ENCODE peak calls at places on chromosomes 11 and 22, in seven cellular contexts. M, H, S, X, P, N and J are unnamed samples.

GRCh38 chr11:84855846-84856245 is 771.3 kb downstream of the DLG2 start:
- DNase-seq in S (no peak), M (no peak), P (no peak), X (no peak), H (no peak), N (no peak), J (no peak)

GRCh38 chr22:45112136-45112879 is 51.4 kb upstream of the NUP50 start:
- DNase-seq in M (no peak), X (no peak), N (no peak), P (no peak), H (no peak), S (no peak), J (no peak)

GRCh38 chr11:71172680-71173079 is 79.7 kb downstream of the SHANK2 start:
- DNase-seq in H (no peak), P (no peak), M (no peak), S (no peak), X (no peak), N (no peak), J (no peak)

GRCh38 chr11:95768521-95768920 is 21.1 kb downstream of the FAM76B start:
- DNase-seq in P (no peak), H (no peak), M (no peak), N (no peak), X (no peak), S (no peak), J (no peak)

GRCh38 chr11:72120930-72121329 is 8.4 kb upstream of the ANAPC15 start:
- DNase-seq in H (no peak), N (no peak), S (no peak), P (no peak), X (no peak), M (no peak), J (no peak)

GRCh38 chr11:78291754-78292108 is 103.0 kb downstream of the USP35 start:
- DNase-seq in M (no peak), X (no peak), S (no peak), H (no peak), N (no peak), P (no peak), J (no peak)

GRCh38 chr11:12628322-12628721 is 45.9 kb upstream of the TEAD1 start:
- DNase-seq in P (no peak), N (no peak), S (no peak), H (peak; percentile 49), M (no peak), X (no peak), J (no peak)

GRCh38 chr11:13317293-13318080 is 39.9 kb downstream of the BMAL1 start:
- DNase-seq in P (no peak), H (peak; percentile 42), N (no peak), M (no peak), S (no peak), X (no peak), J (no peak)

GRCh38 chr11:125170001-125170405 is 5.5 kb downstream of the PKNOX2 start:
- DNase-seq in P (no peak), X (no peak), H (no peak), M (no peak), N (no peak), S (peak; percentile 23), J (no peak)

GRCh38 chr11:72238492-72239295 is 5.3 kb downstream of the PHOX2A start:
- DNase-seq in X (no peak), H (peak; percentile 63), P (no peak), N (peak; percentile 6), S (no peak), M (no peak), J (no peak)

GRCh38 chr22:21010426-21011113 is 4.4 kb upstream of the P2RX6 start:
- DNase-seq in H (no peak), M (no peak), S (no peak), X (no peak), N (no peak), P (no peak), J (no peak)

GRCh38 chr11:118010738-118011461 is 24.7 kb downstream of the IL10RA start:
- DNase-seq in X (peak; percentile 52), S (peak; percentile 56), P (no peak), N (peak; percentile 57), M (peak; percentile 84), H (no peak), J (peak; percentile 93)
- H3K4me1 ChIP-seq in X (no peaks in the 10 kb centered on the region), S (peaks cover 17% of the 10 kb centered on the region), P (peaks cover 70% of the 10 kb centered on the region), N (peaks cover 4% of the 10 kb centered on the region), M (peaks cover 75% of the 10 kb centered on the region), H (no peaks in the 10 kb centered on the region), J (no peaks in the 10 kb centered on the region)

GRCh38 chr22:47625013-47625385 is 862.5 kb downstream of the TBC1D22A start:
- DNase-seq in S (peak; percentile 2), H (no peak), X (no peak), M (no peak), P (no peak), N (no peak), J (peak; percentile 22)

GRCh38 chr22:47623056-47623739 is 860.7 kb downstream of the TBC1D22A start:
- DNase-seq in H (no peak), N (no peak), P (no peak), S (no peak), M (no peak), X (no peak), J (peak; percentile 27)

GRCh38 chr22:47625531-47626427 is 863.3 kb downstream of the TBC1D22A start:
- DNase-seq in H (no peak), M (no peak), X (no peak), P (no peak), N (no peak), S (peak; percentile 2), J (no peak)

GRCh38 chr22:47623740-47624103 is 861.3 kb downstream of the TBC1D22A start:
- DNase-seq in P (no peak), N (no peak), S (no peak), H (no peak), X (peak; percentile 23), M (no peak), J (no peak)

DNA sequence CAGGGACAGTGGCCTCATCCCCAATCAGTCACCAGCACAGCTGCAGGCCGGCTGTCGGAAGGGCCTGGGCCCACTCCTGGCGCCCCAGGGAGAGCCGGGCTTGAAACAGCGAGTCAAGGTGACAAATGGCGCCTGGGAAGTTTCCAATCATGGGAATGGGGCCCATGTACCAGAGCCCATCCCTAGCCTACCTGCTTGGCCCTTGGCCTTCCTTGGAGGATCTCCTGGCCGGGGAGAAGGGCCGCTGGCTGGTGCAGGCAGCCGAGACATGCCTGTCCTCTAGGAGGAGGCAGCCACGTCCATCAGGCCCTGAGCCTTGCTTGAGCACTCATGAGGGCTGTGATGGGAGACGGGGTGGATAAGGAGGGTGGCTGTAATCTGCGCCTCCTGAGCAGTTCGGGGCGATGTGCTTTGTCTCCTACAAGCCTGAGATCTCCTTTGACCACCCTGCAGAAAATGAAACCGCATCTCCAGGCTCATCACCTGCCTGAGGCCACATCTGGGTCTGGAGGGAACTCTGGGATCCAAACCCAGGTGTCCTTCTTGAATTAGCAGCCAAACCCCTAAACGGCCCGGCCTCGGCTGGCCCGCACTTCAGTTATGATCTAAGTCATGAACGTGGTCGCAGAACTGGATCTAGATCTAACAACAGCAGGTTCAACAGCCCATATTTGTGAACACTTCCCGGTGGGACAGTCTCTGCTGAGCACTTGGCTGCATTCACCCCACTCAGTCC is 862.0 kb downstream of the TBC1D22A start:
- DNase-seq in N (no peak), M (no peak), S (no peak), X (no peak), P (no peak), H (no peak), J (no peak)
- H3K9me3 ChIP-seq in N (no peaks in the 10 kb centered on the region), M (no peaks in the 10 kb centered on the region), S (no peaks in the 10 kb centered on the region), X (no peaks in the 10 kb centered on the region), P (no peaks in the 10 kb centered on the region), H (no peaks in the 10 kb centered on the region), J (no peaks in the 10 kb centered on the region)

DNA sequence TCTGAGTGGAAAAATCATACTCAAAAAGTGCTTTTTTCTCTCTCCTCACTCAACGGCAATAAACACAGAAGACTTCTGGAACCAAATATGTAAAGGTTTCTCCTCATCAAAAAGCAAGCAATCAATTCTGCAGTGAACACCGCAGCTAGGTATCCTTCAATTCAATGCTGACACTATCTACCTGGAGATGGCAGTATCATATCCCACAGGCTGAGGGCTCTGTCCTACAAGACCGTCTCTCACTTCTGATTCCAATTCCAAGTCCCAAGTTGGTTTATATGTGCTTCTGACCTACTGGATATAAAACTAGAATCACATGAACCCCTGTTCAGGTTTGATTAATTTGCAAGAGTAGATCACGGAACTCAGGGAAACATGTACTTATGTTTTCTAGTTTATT is 59.7 kb upstream of the LUZP2 start:
- DNase-seq in N (no peak), X (no peak), S (no peak), M (no peak), P (no peak), H (no peak), J (no peak)
- TF ChIP-seq CTCF in N (no peak), X (no peak), S (no peak), M (no peak), P (no peak), H (no peak), J (no peak)

GRCh38 chr11:92623055-92623454 is 346.4 kb upstream of the MTNR1B start:
- DNase-seq in P (no peak), S (no peak), N (no peak), H (no peak), M (no peak), X (no peak), J (no peak)

GRCh38 chr11:92632510-92632909 is 336.9 kb upstream of the MTNR1B start:
- DNase-seq in N (no peak), X (no peak), P (no peak), S (no peak), H (no peak), M (no peak), J (no peak)

GRCh38 chr11:92626624-92627023 is 342.8 kb upstream of the MTNR1B start:
- DNase-seq in H (no peak), M (no peak), P (no peak), X (no peak), S (no peak), N (no peak), J (no peak)

GRCh38 chr11:92628401-92629292 is 340.8 kb upstream of the MTNR1B start:
- DNase-seq in H (no peak), X (no peak), N (no peak), P (no peak), M (no peak), S (no peak), J (no peak)

DNA sequence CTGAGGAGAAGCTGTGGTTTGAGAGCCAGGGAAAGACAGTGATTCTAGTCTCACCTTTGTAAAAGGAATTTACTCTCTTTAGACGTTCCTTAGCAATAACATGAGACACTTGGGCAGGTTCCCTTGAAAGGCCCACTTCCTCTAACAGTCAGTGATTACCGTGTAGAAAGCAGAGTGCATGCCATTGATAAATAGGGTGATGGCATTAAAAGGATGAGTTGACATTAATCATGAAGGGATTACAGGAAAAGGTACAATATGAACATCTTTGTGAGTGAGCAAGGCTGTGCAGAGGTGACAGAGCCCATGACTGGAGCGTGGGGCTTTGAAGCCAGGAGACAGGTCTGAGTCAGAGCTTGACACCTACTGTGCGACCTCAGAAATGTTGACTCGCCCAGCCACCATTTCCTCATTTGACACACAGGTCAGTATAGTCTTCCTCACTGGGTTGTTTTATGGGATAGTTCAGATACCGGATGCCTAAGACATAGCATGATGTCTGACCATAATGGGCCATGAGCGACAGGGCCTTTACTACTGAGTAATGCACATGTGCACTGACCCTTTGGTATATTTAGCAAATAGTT is 341.7 kb upstream of the MTNR1B start:
- DNase-seq in X (no peak), S (no peak), P (no peak), N (no peak), H (no peak), M (no peak), J (no peak)
- H3K4me1 ChIP-seq in X (no peaks in the 10 kb centered on the region), S (no peaks in the 10 kb centered on the region), P (no peaks in the 10 kb centered on the region), N (no peaks in the 10 kb centered on the region), H (no peaks in the 10 kb centered on the region), M (no peaks in the 10 kb centered on the region), J (no peaks in the 10 kb centered on the region)

GRCh38 chr11:63504054-63504453 is 1.8 kb upstream of the LGALS12 start:
- DNase-seq in H (no peak), M (no peak), X (no peak), S (no peak), P (no peak), N (no peak), J (no peak)
- H3K9me3 ChIP-seq in H (peaks cover 6% of the 10 kb centered on the region), M (peaks cover 12% of the 10 kb centered on the region), X (peaks cover 19% of the 10 kb centered on the region), S (peaks cover 19% of the 10 kb centered on the region), P (no peaks in the 10 kb centered on the region), N (peaks cover 22% of the 10 kb centered on the region), J (no peaks in the 10 kb centered on the region)